ENCODE peak calls at places on chromosomes 13 and 19, in four cellular contexts. K is cardiac muscle cell, U is AG10803, L is LNCaP clone FGC. Y is an unnamed sample.

GRCh38 chr19:58562126-58563033 is 4.0 kb upstream of the UBE2M start:
- DNase-seq in K (peak), U (peak), L (no peak), Y (peak)

GRCh38 chr19:42051166-42052115 is 18.6 kb downstream of the GRIK5 start:
- DNase-seq in K (no peak), U (no peak), L (no peak), Y (no peak)

GRCh38 chr19:41426952-41427646 is at the start of gene B3GNT8:
- DNase-seq in K (peak), U (peak), L (no peak), Y (no peak)

GRCh38 chr19:41144403-41144802 is 30.2 kb downstream of the CYP2F1 start:
- DNase-seq in K (peak), U (peak), L (peak), Y (peak)

GRCh38 chr19:9155591-9155990 is 15.4 kb downstream of the ZNF317 start:
- DNase-seq in K (no peak), U (no peak), L (no peak), Y (no peak)

GRCh38 chr13:95438297-95438696 is 114.2 kb upstream of the CLDN10 start:
- DNase-seq in K (peak), U (no peak), L (peak), Y (no peak)

GRCh38 chr13:71714802-71715375 is 152.1 kb downstream of the DACH1 start:
- DNase-seq in K (no peak), U (no peak), L (no peak), Y (no peak)

GRCh38 chr13:80604094-80604493 is 263.2 kb upstream of the SPRY2 start:
- DNase-seq in K (peak), U (no peak), L (no peak), Y (no peak)

GRCh38 chr13:75704942-75705320 is 68.8 kb downstream of the LMO7 start:
- DNase-seq in K (no peak), U (no peak), L (peak), Y (no peak)

GRCh38 chr19:55693336-55693974 is 18.4 kb downstream of the EPN1 start:
- DNase-seq in K (no peak), U (no peak), L (no peak), Y (no peak)

GRCh38 chr19:12825259-12826131 is 8.9 kb downstream of the RTBDN start:
- DNase-seq in K (peak), U (peak), L (no peak), Y (no peak)

GRCh38 chr13:86960876-86961275 is 710.3 kb upstream of the SLITRK5 start:
- DNase-seq in K (no peak), U (peak), L (no peak), Y (no peak)

GRCh38 chr13:21297452-21297851 is 121.0 kb downstream of the MRPL57 start:
- DNase-seq in K (no peak), U (peak), L (no peak), Y (no peak)

GRCh38 chr13:95643009-95643408 is 1.5 kb downstream of the DZIP1 start:
- DNase-seq in K (no peak), U (no peak), L (no peak), Y (no peak)

GRCh38 chr19:48511800-48512503 is at the start of gene LMTK3:
- DNase-seq in K (peak), U (no peak), L (no peak), Y (no peak)

GRCh38 chr19:23810496-23810895 is 51.8 kb upstream of the ZNF681 start:
- DNase-seq in K (no peak), U (no peak), L (no peak), Y (no peak)

GRCh38 chr13:96810104-96810503 is 184.2 kb downstream of the OXGR1 start:
- DNase-seq in K (no peak), U (no peak), L (no peak), Y (no peak)

GRCh38 chr13:31310781-31311180 is 111.0 kb downstream of the B3GLCT start:
- DNase-seq in K (no peak), U (no peak), L (peak), Y (no peak)

GRCh38 chr13:86298741-86299140 is 499.5 kb upstream of the SLITRK6 start:
- DNase-seq in K (no peak), U (no peak), L (no peak), Y (no peak)

GRCh38 chr13:113777311-113778260 is 18.6 kb downstream of the TMEM255B start:
- DNase-seq in K (peak), U (no peak), L (no peak), Y (no peak)

GRCh38 chr19:48686103-48686502 is 9.7 kb upstream of the FUT2 start:
- DNase-seq in K (no peak), U (no peak), L (no peak), Y (no peak)

GRCh38 chr13:75803175-75803611 is 167.1 kb downstream of the LMO7 start:
- DNase-seq in K (no peak), U (no peak), L (peak), Y (no peak)

GRCh38 chr13:35818577-35819165 is 312.5 kb downstream of the DCLK1 start:
- DNase-seq in K (peak), U (peak), L (peak), Y (no peak)

GRCh38 chr19:3275068-3275582 is 50.7 kb downstream of the CELF5 start:
- DNase-seq in K (no peak), U (no peak), L (no peak), Y (peak)

GRCh38 chr19:50626011-50626410 is 13.7 kb downstream of the SYT3 start:
- DNase-seq in K (no peak), U (no peak), L (no peak), Y (no peak)

GRCh38 chr19:47094557-47095517 is 18.7 kb downstream of the ZC3H4 start:
- DNase-seq in K (no peak), U (no peak), L (no peak), Y (no peak)

GRCh38 chr13:32883501-32883900 is 132.7 kb upstream of the KL start:
- DNase-seq in K (peak), U (peak), L (peak), Y (no peak)

GRCh38 chr13:46057251-46058015 is 4.9 kb upstream of the ZC3H13 start:
- DNase-seq in K (no peak), U (peak), L (no peak), Y (no peak)

GRCh38 chr13:48431987-48432615 is 19.2 kb upstream of the LPAR6 start:
- DNase-seq in K (peak), U (peak), L (no peak), Y (no peak)

GRCh38 chr13:99303863-99304521 is 3.2 kb downstream of the GPR183 start:
- DNase-seq in K (no peak), U (no peak), L (no peak), Y (no peak)

GRCh38 chr13:44715287-44716224 is 139.4 kb upstream of the TSC22D1 start:
- DNase-seq in K (peak), U (peak), L (peak), Y (no peak)

GRCh38 chr19:1882089-1882785 is 3.1 kb downstream of the ABHD17A start:
- DNase-seq in K (no peak), U (no peak), L (no peak), Y (no peak)

GRCh38 chr19:51891193-51891747 is 3.5 kb upstream of the ZNF577 start:
- DNase-seq in K (no peak), U (no peak), L (no peak), Y (no peak)

GRCh38 chr13:37701306-37701705 is 102.7 kb upstream of the POSTN start:
- DNase-seq in K (peak), U (peak), L (no peak), Y (no peak)

GRCh38 chr13:27975579-27976361 is 6.7 kb upstream of the CDX2 start:
- DNase-seq in K (no peak), U (no peak), L (no peak), Y (no peak)

GRCh38 chr13:62908321-62908720 is 1492.7 kb upstream of the PCDH20 start:
- DNase-seq in K (no peak), U (no peak), L (no peak), Y (no peak)

GRCh38 chr13:62906896-62907295 is 1491.2 kb upstream of the PCDH20 start:
- DNase-seq in K (no peak), U (no peak), L (no peak), Y (no peak)

DNA sequence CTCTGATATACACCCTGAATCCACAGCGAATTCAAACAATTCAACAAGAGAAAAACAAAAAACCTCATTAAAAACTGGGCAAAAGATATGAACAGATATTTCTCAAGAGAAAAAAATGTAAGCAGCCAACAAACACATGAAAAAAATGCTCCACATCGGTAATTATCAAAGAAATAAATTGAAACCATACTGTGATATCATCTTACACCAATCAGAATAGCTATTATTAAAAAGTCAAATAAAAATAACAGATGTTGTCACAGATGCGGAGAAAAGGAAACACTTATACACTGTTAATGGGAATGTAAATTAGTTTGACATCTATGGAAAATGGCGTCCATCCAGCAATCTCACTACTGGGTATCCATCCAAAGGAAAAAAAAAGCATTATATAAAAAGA is 1494.9 kb upstream of the PCDH20 start:
- DNase-seq in K (no peak), U (no peak), L (no peak), Y (no peak)
- TF ChIP-seq CTCF in K (no peak), U (no peak), L (no peak), Y (no peak)

GRCh38 chr19:35144259-35144599 is 1.2 kb downstream of the FXYD7 start:
- DNase-seq in K (no peak), U (no peak), L (no peak), Y (no peak)

GRCh38 chr19:35141627-35142401 is 1.2 kb upstream of the FXYD7 start:
- DNase-seq in K (peak), U (no peak), L (no peak), Y (no peak)

GRCh38 chr19:35143818-35144217 is 763 bp downstream of the FXYD7 start:
- DNase-seq in K (no peak), U (no peak), L (no peak), Y (no peak)

GRCh38 chr19:35142531-35143230 is 374 bp upstream of the FXYD7 start:
- DNase-seq in K (peak), U (no peak), L (no peak), Y (peak)

DNA sequence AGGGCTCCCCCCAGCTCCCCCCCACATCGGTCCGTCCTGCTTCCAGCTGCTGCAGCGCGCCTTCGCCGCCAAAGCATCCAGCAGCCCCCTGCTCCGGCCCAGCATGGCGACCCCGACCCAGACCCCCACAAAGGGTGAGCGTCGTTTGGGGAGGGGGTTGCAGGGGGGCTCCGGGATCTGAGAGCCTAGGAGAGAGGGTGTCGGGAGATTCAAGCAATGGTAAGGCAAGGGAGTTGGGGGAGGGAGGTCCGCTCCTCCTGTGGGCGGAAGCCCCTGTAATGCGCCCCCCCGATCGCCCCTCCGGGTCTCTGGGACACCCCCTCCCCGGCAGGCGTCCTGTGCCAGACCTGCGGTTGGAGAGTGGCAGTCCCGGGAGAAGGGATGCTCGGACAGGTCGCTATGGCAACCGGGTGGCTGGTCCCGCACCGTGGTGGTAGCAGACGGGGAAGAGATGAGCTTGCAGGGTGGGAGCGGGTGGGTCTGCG is at the start of gene FXYD7:
- DNase-seq in K (no peak), U (no peak), L (no peak), Y (no peak)
- TF ChIP-seq CTCF in K (no peak), U (no peak), L (no peak), Y (no peak)

DNA sequence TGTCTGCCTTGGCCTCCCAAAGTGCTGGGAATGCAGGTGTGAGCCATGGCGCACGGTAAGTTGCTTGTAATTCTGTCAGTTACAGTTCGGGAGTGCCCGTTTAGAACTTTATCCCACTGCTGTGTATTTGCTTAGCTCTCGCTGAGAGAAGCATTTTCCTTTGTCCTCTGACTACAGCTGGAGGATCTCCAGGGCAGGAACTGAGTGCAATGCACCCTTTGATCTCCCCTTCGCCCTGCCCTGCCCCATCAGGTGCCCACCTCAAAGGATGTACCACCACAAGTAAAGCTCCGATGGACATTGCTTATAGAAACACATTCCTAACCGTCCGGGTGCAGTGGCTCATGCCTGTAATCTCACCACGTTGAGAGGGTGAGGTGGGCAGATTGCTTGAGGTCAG is 6.5 kb downstream of the BRME1 start:
- DNase-seq in K (no peak), U (no peak), L (no peak), Y (no peak)
- TF ChIP-seq CTCF in K (no peak), U (no peak), L (no peak), Y (no peak)

GRCh38 chr13:26034018-26034417 is 17.8 kb downstream of the SHISA2 start:
- DNase-seq in K (no peak), U (no peak), L (no peak), Y (no peak)

GRCh38 chr13:26041476-26041875 is 10.3 kb downstream of the SHISA2 start:
- DNase-seq in K (no peak), U (no peak), L (no peak), Y (no peak)

GRCh38 chr13:26036383-26036782 is 15.4 kb downstream of the SHISA2 start:
- DNase-seq in K (no peak), U (no peak), L (no peak), Y (no peak)

GRCh38 chr13:26038931-26039475 is 12.8 kb downstream of the SHISA2 start:
- DNase-seq in K (no peak), U (no peak), L (no peak), Y (no peak)

GRCh38 chr13:26037302-26037701 is 14.5 kb downstream of the SHISA2 start:
- DNase-seq in K (peak), U (no peak), L (no peak), Y (no peak)
- TF ChIP-seq CTCF in K (peak), U (peak), L (peak), Y (no peak)

GRCh38 chr19:45250832-45251451 is at the start of gene MARK4:
- DNase-seq in K (peak), U (peak), L (no peak), Y (peak)
- TF ChIP-seq CTCF in K (no peak), U (no peak), L (no peak), Y (no peak)

GRCh38 chr19:13883665-13884064 is 6.7 kb downstream of the NANOS3 start:
- DNase-seq in K (no peak), U (no peak), L (no peak), Y (no peak)
- TF ChIP-seq CTCF in K (peak), U (peak), L (no peak), Y (no peak)

GRCh38 chr19:29624489-29625210 is 18.6 kb downstream of the POP4 start:
- DNase-seq in K (no peak), U (no peak), L (no peak), Y (no peak)
- TF ChIP-seq CTCF in K (no peak), U (no peak), L (no peak), Y (no peak)

Y was measured in activated B cell treated with CpG ODN at 0.5 μM for 24 hours.